ENCODE peak calls at places on chromosomes 13 and 19, in seven cellular contexts. S is right lobe of liver; C is astrocyte of the spinal cord; W is A673; A is CD8-positive, alpha-beta T cell; F is choroid plexus epithelial cell; L is GM23338. N is an unnamed sample.

GRCh38 chr13:113639661-113640262 is 18.2 kb downstream of the ATP4B start:
- DNase-seq in W (no peak), C (no peak), F (no peak), S (no peak), L (no peak), A (no peak), N (no peak)

GRCh38 chr19:4570916-4571304 is 11.4 kb upstream of the SEMA6B start:
- DNase-seq in W (no peak), C (no peak), A (no peak), F (no peak), S (no peak), L (no peak), N (no peak)

GRCh38 chr13:57629821-57630235 is 1.7 kb upstream of the PCDH17 start:
- DNase-seq in W (peak), A (no peak), F (peak), L (peak), S (peak), C (peak), N (peak)

GRCh38 chr19:10766049-10766623 is 48.3 kb downstream of the DNM2 start:
- DNase-seq in S (no peak), A (no peak), L (no peak), C (no peak), W (no peak), F (no peak), N (no peak)

GRCh38 chr13:110676511-110677204 is 29.3 kb downstream of the CARS2 start:
- DNase-seq in C (no peak), W (no peak), A (no peak), L (no peak), S (no peak), F (no peak), N (no peak)

GRCh38 chr19:38551450-38551813 is 66.3 kb downstream of the MAP4K1 start:
- DNase-seq in C (no peak), S (no peak), L (no peak), F (no peak), A (no peak), W (no peak), N (no peak)

GRCh38 chr19:35621708-35622107 is 7.1 kb upstream of the RBM42 start:
- DNase-seq in L (no peak), A (no peak), W (no peak), C (no peak), F (no peak), S (no peak), N (no peak)

GRCh38 chr19:6970021-6970420 is 51.2 kb downstream of the MBD3L2B start:
- DNase-seq in A (no peak), S (no peak), C (no peak), W (no peak), F (no peak), L (no peak), N (no peak)

GRCh38 chr19:3524075-3524842 is 14.7 kb upstream of the TEKTIP1 start:
- DNase-seq in C (no peak), A (no peak), S (peak), F (no peak), W (no peak), L (no peak), N (no peak)

GRCh38 chr19:38735257-38735686 is 9.0 kb downstream of the CAPN12 start:
- DNase-seq in F (no peak), L (peak), C (no peak), S (no peak), W (no peak), A (peak), N (no peak)

GRCh38 chr13:109606404-109607028 is 179.9 kb downstream of the IRS2 start:
- DNase-seq in S (no peak), W (no peak), F (peak), L (no peak), A (no peak), C (no peak), N (no peak)

GRCh38 chr19:42343344-42344110 is 18.1 kb downstream of the MEGF8 start:
- DNase-seq in W (no peak), L (peak), F (no peak), C (no peak), A (no peak), S (no peak), N (no peak)

GRCh38 chr13:71770710-71771109 is 96.3 kb downstream of the DACH1 start:
- DNase-seq in C (no peak), L (no peak), F (no peak), W (no peak), A (no peak), S (no peak), N (no peak)

GRCh38 chr19:21022996-21023395 is 2.5 kb downstream of the ZNF430 start:
- DNase-seq in S (no peak), W (peak), C (peak), F (peak), L (no peak), A (no peak), N (no peak)

GRCh38 chr19:21023901-21024300 is 3.4 kb downstream of the ZNF430 start:
- DNase-seq in W (no peak), L (no peak), A (no peak), F (peak), S (no peak), C (peak), N (no peak)

GRCh38 chr19:21020298-21021227 is at the start of gene ZNF430:
- DNase-seq in A (peak), W (peak), F (peak), C (peak), S (peak), L (peak), N (peak)
- TF ChIP-seq CTCF in A (no peak), W (no peak), F (peak), C (no peak), S (no peak), L (no peak), N (no peak)

GRCh38 chr19:49890349-49891311 is 6.1 kb downstream of the IL4I1 start:
- DNase-seq in L (peak), F (no peak), S (peak), A (peak), C (no peak), W (no peak), N (no peak)
- TF ChIP-seq CTCF in L (no peak), F (no peak), S (no peak), A (peak), C (no peak), W (peak), N (no peak)

DNA sequence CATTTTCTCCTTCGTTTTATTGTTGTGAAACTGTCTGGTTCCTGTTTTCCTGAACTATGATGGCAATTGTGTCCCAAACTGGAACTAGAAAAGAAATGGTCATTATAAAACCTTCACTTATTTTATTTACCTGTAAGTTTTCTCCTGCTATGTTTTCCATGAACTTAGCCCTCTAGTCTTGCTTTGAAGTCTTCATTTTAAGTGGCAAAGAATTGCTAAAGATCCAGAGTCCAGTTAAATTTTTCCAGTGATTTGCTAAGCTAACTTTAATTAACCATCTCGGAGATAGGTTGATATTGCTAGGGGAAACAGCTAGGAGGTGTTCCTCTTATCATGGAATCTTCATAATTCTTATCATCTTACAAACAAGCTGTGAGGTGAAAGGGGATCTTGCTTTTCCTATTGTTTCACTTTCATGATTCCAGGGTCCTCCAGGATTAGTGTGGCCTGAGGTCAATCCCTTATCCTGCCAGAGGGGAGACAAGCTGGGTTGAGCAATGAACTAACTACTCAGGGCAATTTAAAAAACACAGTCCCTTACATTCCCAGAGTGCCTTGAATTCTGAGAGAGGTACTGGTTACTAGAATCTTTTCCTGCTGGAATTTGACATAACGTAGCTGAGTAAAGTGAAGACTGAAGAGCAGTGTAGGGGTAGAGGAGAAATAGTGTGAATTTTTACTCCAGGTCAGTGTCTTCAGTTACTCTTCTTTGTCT is 112.5 kb downstream of the ESD start:
- DNase-seq in A (no peak), L (peak), S (no peak), F (peak), W (no peak), C (no peak), N (no peak)
- TF ChIP-seq CTCF in A (no peak), L (no peak), S (no peak), F (peak), W (no peak), C (no peak), N (no peak)

DNA sequence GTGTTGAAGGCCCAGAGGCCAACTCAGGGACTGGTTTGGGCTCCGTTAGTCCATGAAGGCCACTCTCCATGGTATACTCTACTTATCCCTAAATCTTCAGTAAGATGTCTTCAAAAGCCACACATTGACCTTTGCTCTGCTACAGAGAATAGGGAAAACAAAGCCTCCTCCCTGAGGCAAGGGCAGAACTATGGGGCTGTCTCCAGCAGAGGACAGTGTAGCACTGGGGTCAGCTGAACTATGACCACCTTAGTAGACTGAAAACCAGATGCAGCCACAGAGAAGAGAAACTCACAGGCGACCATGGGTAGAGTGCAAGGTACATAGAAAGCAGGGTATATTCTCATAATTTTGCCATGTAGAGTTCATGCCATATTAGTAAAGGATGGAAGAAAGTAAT is 587.4 kb downstream of the LMO7 start:
- DNase-seq in C (no peak), W (no peak), F (no peak), L (peak), S (no peak), A (no peak), N (no peak)
- TF ChIP-seq CTCF in C (no peak), W (no peak), F (peak), L (peak), S (no peak), A (no peak), N (no peak)

GRCh38 chr19:13621413-13621812 is 115.1 kb upstream of the CACNA1A start:
- DNase-seq in C (peak), F (peak), W (peak), S (no peak), L (peak), A (no peak), N (peak)
- TF ChIP-seq CTCF in C (peak), F (peak), W (no peak), S (no peak), L (peak), A (no peak), N (no peak)

DNA sequence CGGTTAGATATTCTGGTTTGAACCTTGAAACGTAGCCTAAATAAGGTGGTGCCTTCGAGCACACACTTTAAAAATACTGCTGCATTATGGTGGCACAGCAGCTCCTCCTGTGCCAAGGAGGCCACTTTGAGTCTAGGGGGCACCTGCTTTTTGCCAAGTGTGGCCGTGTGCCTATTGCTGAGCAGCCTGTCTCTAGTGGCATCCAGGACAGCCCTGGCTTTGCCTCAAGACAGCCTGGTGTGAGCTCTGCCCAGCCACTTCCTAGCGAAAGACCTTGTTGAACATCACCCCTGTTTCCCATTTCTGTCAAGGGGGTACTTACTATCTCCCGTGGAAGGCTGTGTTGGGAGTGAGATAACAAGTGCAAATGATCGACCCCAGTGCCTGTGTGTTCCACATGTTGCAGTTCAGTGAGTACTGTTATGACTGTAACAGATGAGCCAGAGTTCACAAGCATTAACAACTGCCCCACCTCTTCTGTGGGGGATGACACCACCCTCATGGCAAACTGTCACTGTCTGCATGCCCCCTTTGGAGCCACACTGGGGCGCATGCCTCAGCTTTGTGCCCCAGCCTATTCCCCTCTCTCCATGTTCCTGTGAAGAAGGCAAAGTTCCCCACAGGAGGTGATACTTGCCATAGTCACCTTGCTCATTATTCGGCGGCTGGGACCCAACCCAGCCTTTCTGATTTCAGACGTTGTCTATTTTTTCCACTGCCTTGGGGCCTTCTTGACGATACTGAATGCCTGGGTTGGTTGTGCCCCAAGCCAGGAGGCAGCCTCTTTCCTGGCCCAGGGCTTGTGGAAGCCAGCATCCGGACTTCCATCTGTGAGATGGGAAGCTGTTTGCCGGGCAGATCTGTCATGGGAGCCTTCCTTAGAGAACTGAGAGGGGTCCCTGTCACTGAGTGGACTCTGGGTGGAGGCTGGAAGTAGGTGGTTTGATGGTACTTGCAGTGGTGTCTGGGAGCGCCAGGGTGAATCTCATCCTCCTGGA is 5.4 kb downstream of the GATAD2A start:
- DNase-seq in W (no peak), C (no peak), A (no peak), F (no peak), S (no peak), L (no peak), N (no peak)
- TF ChIP-seq CTCF in W (no peak), C (no peak), A (no peak), F (no peak), S (no peak), L (peak), N (no peak)

GRCh38 chr13:89113744-89114143 is 1442.6 kb downstream of the SLITRK5 start:
- DNase-seq in C (no peak), L (peak), S (no peak), A (no peak), F (no peak), W (no peak), N (no peak)

DNA sequence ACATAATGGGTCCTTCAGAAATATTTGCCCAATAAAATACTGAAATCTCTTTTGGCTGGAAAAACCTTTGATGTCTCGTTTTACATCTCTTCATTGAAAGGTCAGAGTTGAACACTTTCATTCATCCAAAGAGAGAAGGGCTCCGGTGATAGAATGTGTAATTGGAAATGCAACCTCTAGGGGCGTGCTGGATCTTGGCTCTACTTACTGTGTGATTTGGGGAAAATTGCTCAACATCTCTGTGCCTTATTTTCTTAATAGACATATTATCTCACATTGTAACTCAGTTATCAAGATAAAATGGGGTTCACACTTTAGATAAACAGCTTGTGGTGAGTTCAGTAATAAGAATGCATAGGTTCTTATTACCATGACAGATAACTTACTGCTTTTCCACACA is 1444.1 kb downstream of the SLITRK5 start:
- DNase-seq in S (no peak), A (no peak), W (peak), C (no peak), L (peak), F (no peak), N (no peak)
- TF ChIP-seq CTCF in S (no peak), A (no peak), W (no peak), C (peak), L (peak), F (peak), N (no peak)

GRCh38 chr13:66618702-66619101 is 611.4 kb downstream of the PCDH9 start:
- DNase-seq in S (no peak), A (no peak), L (peak), W (peak), C (peak), F (peak), N (no peak)
- TF ChIP-seq CTCF in S (peak), A (no peak), L (no peak), W (peak), C (peak), F (peak), N (no peak)

GRCh38 chr19:32891609-32892008 is 22.0 kb upstream of the SLC7A9 start:
- DNase-seq in F (no peak), S (no peak), L (no peak), A (no peak), C (no peak), W (no peak), N (no peak)
- TF ChIP-seq CTCF in F (no peak), S (no peak), L (no peak), A (no peak), C (no peak), W (no peak), N (no peak)

GRCh38 chr19:15320118-15320517 is 12.2 kb downstream of the BRD4 start:
- DNase-seq in W (no peak), F (peak), L (no peak), A (no peak), C (peak), S (no peak), N (no peak)
- TF ChIP-seq CTCF in W (no peak), F (no peak), L (no peak), A (no peak), C (no peak), S (no peak), N (no peak)

N was measured in omental fat pad.